ENCODE peak calls at places on chromosome 18, in five cellular contexts. H, K, M, Z and V are unnamed samples.

GRCh38 chr18:27045342-27045741 is 139.8 kb downstream of the CHST9 start:
- DNase-seq in Z (no peak), K (no peak), M (no peak), H (no peak), V (no peak)

GRCh38 chr18:13308369-13308768 is 89.8 kb downstream of the LDLRAD4 start:
- DNase-seq in Z (no peak), K (no peak), M (no peak), H (no peak), V (no peak)

GRCh38 chr18:23281626-23282436 is 146.5 kb downstream of the CABLES1 start:
- DNase-seq in H (no peak), M (no peak), K (no peak), Z (peak; percentile 91), V (peak; percentile 92)

GRCh38 chr18:26546875-26547301 is 1.5 kb downstream of the KCTD1 start:
- DNase-seq in M (peak; percentile 7), Z (no peak), K (no peak), H (peak; percentile 7), V (no peak)

GRCh38 chr18:33699372-33699771 is 121.4 kb downstream of the ASXL3 start:
- DNase-seq in Z (no peak), H (no peak), K (no peak), M (no peak), V (no peak)

GRCh38 chr18:28176933-28177827 is at the start of gene CDH2:
- DNase-seq in M (no peak), H (peak; percentile 69), Z (peak; percentile 55), K (no peak), V (peak; percentile 10)

GRCh38 chr18:23812566-23813440 is 123.5 kb downstream of the LAMA3 start:
- DNase-seq in Z (peak; percentile 48), M (no peak), H (no peak), K (no peak), V (peak; percentile 54)

GRCh38 chr18:45046226-45046625 is 365.5 kb downstream of the SETBP1 start:
- DNase-seq in K (no peak), H (no peak), M (no peak), Z (no peak), V (no peak)

GRCh38 chr18:58005036-58005435 is 39.0 kb upstream of the NEDD4L start:
- DNase-seq in H (no peak), M (no peak), Z (peak; percentile 52), K (no peak), V (peak; percentile 65)

GRCh38 chr18:3924455-3924854 is 474.5 kb downstream of the TGIF1 start:
- DNase-seq in Z (no peak), M (no peak), K (no peak), H (no peak), V (no peak)

GRCh38 chr18:43129946-43130523 is 14.6 kb upstream of the RIT2 start:
- DNase-seq in H (no peak), Z (no peak), M (no peak), K (no peak), V (no peak)

GRCh38 chr18:37322497-37323035 is 243.0 kb downstream of the CELF4 start:
- DNase-seq in Z (peak; percentile 38), M (no peak), H (peak; percentile 20), K (peak; percentile 34), V (peak; percentile 17)

GRCh38 chr18:31506024-31506742 is 8.2 kb downstream of the DSG2 start:
- DNase-seq in M (no peak), H (no peak), Z (peak; percentile 29), K (no peak), V (peak; percentile 41)

GRCh38 chr18:62637807-62638687 is 77.3 kb upstream of the PHLPP1 start:
- DNase-seq in K (no peak), M (peak; percentile 23), H (no peak), Z (peak; percentile 43), V (peak; percentile 12)
- TF ChIP-seq CTCF in K (no peak), M (peak; percentile 83), H (peak; percentile 40), Z (peak; percentile 49), V (peak; percentile 55)

GRCh38 chr18:73983496-73983895 is 164.1 kb downstream of the FBXO15 start:
- DNase-seq in K (no peak), H (no peak), M (no peak), Z (no peak), V (no peak)

GRCh38 chr18:73983970-73984369 is 163.7 kb downstream of the FBXO15 start:
- DNase-seq in Z (no peak), M (no peak), K (no peak), H (no peak), V (no peak)

GRCh38 chr18:73975266-73975665 is 172.4 kb downstream of the FBXO15 start:
- DNase-seq in Z (no peak), M (no peak), H (no peak), K (no peak), V (no peak)

GRCh38 chr18:73979742-73980141 is 167.9 kb downstream of the FBXO15 start:
- DNase-seq in K (no peak), H (no peak), Z (peak; percentile 75), M (no peak), V (peak; percentile 74)

GRCh38 chr18:73980289-73980979 is 167.2 kb downstream of the FBXO15 start:
- DNase-seq in Z (peak; percentile 20), K (peak; percentile 33), H (no peak), M (no peak), V (peak; percentile 14)
- TF ChIP-seq CTCF in Z (peak; percentile 37), K (peak; percentile 41), H (peak; percentile 12), M (no peak), V (peak; percentile 58)

DNA sequence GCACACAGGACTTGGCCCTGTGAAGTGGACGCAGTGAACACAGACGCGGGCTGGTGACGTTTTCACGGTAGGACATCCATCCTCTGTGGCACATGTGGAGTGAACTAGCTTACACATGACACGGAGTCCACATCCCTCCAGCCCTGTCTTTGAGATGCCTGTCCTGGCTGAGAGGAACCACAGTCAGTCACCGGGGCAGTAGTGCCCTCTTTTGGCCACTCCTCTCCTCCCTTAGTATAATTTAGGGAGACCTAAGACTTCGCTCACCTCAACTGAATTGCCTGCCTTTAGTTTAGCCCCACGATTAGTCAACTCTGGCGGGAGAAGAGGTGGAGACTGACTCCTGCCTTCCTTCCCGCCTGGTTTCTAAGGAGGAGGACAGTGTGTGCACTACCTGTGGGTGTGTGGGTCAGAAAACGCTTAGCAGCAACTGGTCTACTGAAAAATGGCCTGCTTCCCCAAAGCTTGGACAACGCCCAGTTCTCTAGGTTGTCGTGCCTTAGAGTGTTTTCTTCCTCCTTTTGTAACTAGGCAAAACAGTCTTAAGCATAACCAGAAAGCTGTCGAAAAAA is 70.6 kb downstream of the MBP start:
- DNase-seq in M (no peak), K (no peak), Z (peak; percentile 70), H (no peak), V (no peak)
- TF ChIP-seq CTCF in M (peak; percentile 40), K (no peak), Z (peak; percentile 12), H (peak; percentile 38), V (peak; percentile 35)

DNA sequence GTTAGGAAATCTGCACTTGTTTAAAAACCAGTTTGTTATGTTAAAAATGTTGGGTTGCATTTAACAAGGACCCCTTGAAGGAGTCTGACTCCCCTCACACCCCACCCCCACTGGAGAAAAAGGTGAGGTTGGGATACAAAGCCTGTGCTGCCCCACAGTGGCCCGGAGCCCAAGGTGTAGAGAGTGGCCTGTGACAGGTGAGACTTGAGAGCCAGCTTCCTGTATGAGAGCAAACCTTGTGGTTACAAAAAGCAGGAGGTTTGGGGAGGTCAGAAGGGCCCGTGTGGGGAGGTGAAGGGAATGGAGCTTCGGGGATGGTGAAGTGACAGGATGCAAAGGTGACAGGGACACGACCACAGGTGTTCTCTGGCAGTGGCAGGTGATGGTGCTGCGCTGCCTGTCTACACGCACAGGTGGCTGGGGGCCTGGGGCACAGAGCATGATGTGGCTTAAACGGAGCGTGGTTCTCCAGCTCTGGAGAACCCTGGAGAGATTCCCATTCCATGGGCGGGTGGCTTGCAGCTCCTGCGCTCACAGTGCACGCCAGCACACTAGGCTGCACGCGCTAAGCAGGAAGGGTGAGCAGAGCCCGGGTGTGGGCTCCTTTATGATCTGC is 29.0 kb downstream of the IMPA2 start:
- DNase-seq in M (no peak), Z (no peak), K (no peak), H (no peak), V (no peak)
- TF ChIP-seq CTCF in M (no peak), Z (no peak), K (no peak), H (no peak), V (no peak)

GRCh38 chr18:74152906-74153305 is 4.6 kb downstream of the TIMM21 start:
- DNase-seq in M (no peak), Z (no peak), H (no peak), K (no peak), V (no peak)
- TF ChIP-seq CTCF in M (peak; percentile 33), Z (peak; percentile 38), H (no peak), K (no peak), V (no peak)